ENCODE peak calls at places on chromosome 5, in nine cellular contexts. O is hepatic stellate cell; S is astrocyte; X is stimulated activated CD8-positive, alpha-beta memory T cell treated with anti-CD3 and anti-CD28 coated beads, Interleukin-12 subunit alpha, Interleukin-12 subunit beta, amount 100 ng/mL, for 1 hour; G is fibroblast of lung; E is fibroblast of the aortic adventitia; P is LHCN-M2; F is stimulated activated CD4-positive, alpha-beta T cell treated with anti-CD3 and anti-CD28 coated beads, Interleukin-1b, Interleukin-23, amount 100 ng/mL, for 24 hours; T is RCC 7860. C is an unnamed sample.

GRCh38 chr5:55316842-55317241 is 9.1 kb downstream of the MTREX start:
- DNase-seq in F (no peak), X (no peak), O (no peak), P (no peak), S (no peak), T (no peak), E (no peak), G (no peak), C (no peak)

GRCh38 chr5:162209005-162209605 is 141.5 kb downstream of the GABRG2 start:
- DNase-seq in T (peak; percentile 21), S (no peak), P (no peak), G (no peak), X (no peak), F (no peak), E (no peak), O (peak; percentile 12), C (no peak)

GRCh38 chr5:172123269-172123692 is 64.7 kb downstream of the STK10 start:
- DNase-seq in S (peak; percentile 47), O (peak; percentile 85), T (peak; percentile 19), E (peak; percentile 91), X (no peak), G (peak; percentile 61), F (no peak), P (peak; percentile 87), C (no peak)

GRCh38 chr5:156394642-156395393 is 67.9 kb downstream of the SGCD start:
- DNase-seq in X (no peak), P (peak; percentile 32), O (no peak), E (peak; percentile 36), G (no peak), T (no peak), F (no peak), S (no peak), C (no peak)

GRCh38 chr5:71971862-71972261 is 135.4 kb upstream of the MAP1B start:
- DNase-seq in F (no peak), G (no peak), S (no peak), P (no peak), E (no peak), O (no peak), X (no peak), T (no peak), C (no peak)

GRCh38 chr5:20654746-20655145 is 666.7 kb upstream of the CDH18 start:
- DNase-seq in P (no peak), G (no peak), X (no peak), T (no peak), O (no peak), S (no peak), E (no peak), F (no peak), C (no peak)

GRCh38 chr5:30401479-30402058 is 791.9 kb upstream of the CDH6 start:
- DNase-seq in P (no peak), O (peak; percentile 2), T (peak; percentile 56), G (peak; percentile 39), E (peak; percentile 57), F (no peak), X (no peak), S (peak; percentile 18), C (peak; percentile 30)

GRCh38 chr5:97009212-97009898 is 73.5 kb downstream of the LNPEP start:
- DNase-seq in S (no peak), G (no peak), T (no peak), X (no peak), O (no peak), P (peak; percentile 16), E (peak; percentile 11), F (no peak), C (no peak)

GRCh38 chr5:169945831-169946261 is 34.4 kb downstream of the INSYN2B start:
- DNase-seq in S (peak; percentile 92), F (no peak), P (peak; percentile 32), E (peak; percentile 95), X (no peak), T (peak; percentile 54), O (peak; percentile 84), G (peak; percentile 95), C (peak; percentile 24)

GRCh38 chr5:24823625-24824024 is 178.8 kb upstream of the CDH10 start:
- DNase-seq in F (no peak), X (no peak), S (no peak), G (no peak), E (no peak), P (no peak), T (no peak), O (no peak), C (no peak)

GRCh38 chr5:115831163-115831768 is 10.1 kb downstream of the ATG12 start:
- DNase-seq in P (peak; percentile 39), E (peak; percentile 61), S (peak; percentile 12), X (peak; percentile 18), F (no peak), G (peak; percentile 18), O (peak; percentile 22), T (peak; percentile 20), C (no peak)

GRCh38 chr5:68046445-68046844 is 169.1 kb upstream of the PIK3R1 start:
- DNase-seq in X (no peak), F (no peak), E (peak; percentile 99), P (peak; percentile 98), O (peak; percentile 68), S (peak; percentile 97), T (peak; percentile 87), G (peak; percentile 98), C (no peak)

GRCh38 chr5:144315994-144316634 is 145.4 kb downstream of the KCTD16 start:
- DNase-seq in F (no peak), S (no peak), E (no peak), X (no peak), T (no peak), G (no peak), O (no peak), P (no peak), C (no peak)

GRCh38 chr5:7851617-7852289 is 820 bp upstream of the CFAP90 start:
- DNase-seq in F (no peak), X (no peak), T (no peak), S (no peak), O (no peak), E (no peak), G (no peak), P (no peak), C (no peak)

GRCh38 chr5:368162-369084 is 46.9 kb downstream of the AHRR start:
- DNase-seq in P (peak; percentile 98), T (no peak), F (no peak), O (peak; percentile 97), E (peak; percentile 50), S (peak; percentile 86), X (no peak), G (peak; percentile 88), C (no peak)

GRCh38 chr5:58967597-58968281 is 384.9 kb downstream of the RAB3C start:
- DNase-seq in F (no peak), G (no peak), T (no peak), X (no peak), S (no peak), E (no peak), P (no peak), O (no peak), C (no peak)

GRCh38 chr5:32531885-32532520 is 53.4 kb upstream of the SUB1 start:
- DNase-seq in P (no peak), E (peak; percentile 45), T (peak; percentile 65), F (no peak), O (peak; percentile 58), G (peak; percentile 43), S (peak; percentile 32), X (peak; percentile 26), C (no peak)

GRCh38 chr5:10537614-10538013 is 26.3 kb upstream of the ANKRD33B start:
- DNase-seq in E (no peak), G (no peak), O (no peak), T (no peak), F (no peak), X (no peak), P (no peak), S (no peak), C (no peak)

GRCh38 chr5:79771387-79771786 is 81.8 kb downstream of the CMYA5 start:
- DNase-seq in P (peak; percentile 81), X (no peak), E (peak; percentile 21), F (no peak), S (peak; percentile 86), T (no peak), O (peak; percentile 11), G (peak; percentile 89), C (no peak)

GRCh38 chr5:109694451-109694891 is 4.7 kb downstream of the MAN2A1 start:
- DNase-seq in P (peak; percentile 53), E (no peak), O (no peak), F (no peak), G (peak; percentile 75), X (no peak), S (peak; percentile 70), T (no peak), C (no peak)

GRCh38 chr5:107808671-107809137 is 138.0 kb upstream of the EFNA5 start:
- DNase-seq in F (no peak), O (no peak), G (peak; percentile 12), E (no peak), S (no peak), T (no peak), X (no peak), P (no peak), C (no peak)

GRCh38 chr5:150159741-150160179 is 4.1 kb upstream of the PDGFRB start:
- DNase-seq in X (no peak), F (no peak), E (peak; percentile 62), T (no peak), G (peak; percentile 65), P (no peak), O (peak; percentile 94), S (peak; percentile 56), C (no peak)

GRCh38 chr5:39164016-39164415 is 55.3 kb downstream of the FYB1 start:
- DNase-seq in P (no peak), E (no peak), G (no peak), F (no peak), T (no peak), S (no peak), X (no peak), O (no peak), C (no peak)

GRCh38 chr5:11590475-11590874 is 313.8 kb downstream of the CTNND2 start:
- DNase-seq in T (no peak), E (no peak), G (no peak), X (no peak), S (no peak), O (no peak), P (no peak), F (no peak), C (no peak)

GRCh38 chr5:119551819-119552218 is 77.5 kb upstream of the FAM170A start:
- DNase-seq in F (no peak), S (no peak), E (no peak), X (no peak), P (no peak), T (no peak), G (no peak), O (no peak), C (no peak)

GRCh38 chr5:172321593-172321992 is 38.0 kb upstream of the UBTD2 start:
- DNase-seq in X (no peak), S (no peak), O (no peak), P (no peak), E (no peak), G (no peak), T (no peak), F (no peak), C (no peak)

GRCh38 chr5:72837524-72838096 is 21.1 kb downstream of the TNPO1 start:
- DNase-seq in S (no peak), X (no peak), T (peak; percentile 29), G (no peak), O (no peak), F (no peak), P (no peak), E (no peak), C (no peak)